ENCODE peak calls at places on chromosomes 16 and 17, in nine cellular contexts. R is A549, L is body of pancreas, H is adrenal gland, N is esophagus squamous epithelium, V is breast epithelium, F is GM12891, O is K562, K is Peyer's patch. M is an unnamed sample.
A peak's percentile ranks its signal among the peaks of the same experiment; 100 is the strongest.

GRCh38 chr17:57638284-57638683 is 106.8 kb downstream of the CCDC182 start:
- DNase-seq in O (no peak), L (no peak), F (no peak), K (no peak), R (no peak), H (no peak), V (no peak), N (no peak), M (no peak)

GRCh38 chr17:73613271-73613941 is 30.8 kb downstream of the SDK2 start:
- DNase-seq in V (no peak), K (no peak), H (no peak), L (no peak), R (no peak), N (no peak), O (no peak), F (no peak), M (no peak)

GRCh38 chr16:82432261-82432660 is 194.5 kb upstream of the CDH13 start:
- DNase-seq in V (no peak), L (no peak), K (no peak), O (no peak), F (no peak), R (no peak), H (peak; percentile 53), N (no peak), M (no peak)

GRCh38 chr16:87132361-87133014 is 184.7 kb downstream of the C16orf95 start:
- DNase-seq in K (no peak), O (no peak), H (no peak), L (no peak), N (no peak), V (no peak), F (no peak), R (no peak), M (no peak)

GRCh38 chr16:84396537-84397008 is 28.2 kb downstream of the ATP2C2 start:
- DNase-seq in K (no peak), L (no peak), H (no peak), O (no peak), V (no peak), N (no peak), F (no peak), R (peak; percentile 77), M (no peak)

GRCh38 chr17:4717791-4718190 is 7.4 kb downstream of the ARRB2 start:
- DNase-seq in V (no peak), L (no peak), F (no peak), R (no peak), N (no peak), H (no peak), O (no peak), K (no peak), M (no peak)

GRCh38 chr17:72365857-72366415 is 245.1 kb downstream of the SOX9 start:
- DNase-seq in R (no peak), O (no peak), K (no peak), H (no peak), N (no peak), L (no peak), V (no peak), F (no peak), M (no peak)

GRCh38 chr16:23026777-23027362 is 122.4 kb downstream of the USP31 start:
- DNase-seq in F (no peak), O (no peak), R (no peak), L (no peak), N (no peak), H (no peak), K (no peak), V (no peak), M (peak; percentile 8)

GRCh38 chr16:89720520-89720858 is 209 bp downstream of the VPS9D1 start:
- DNase-seq in V (no peak), N (no peak), O (peak; percentile 61), L (peak; percentile 67), F (no peak), K (no peak), R (no peak), H (peak; percentile 82), M (no peak)

GRCh38 chr17:35918665-35919064 is 11.9 kb downstream of the RDM1 start:
- DNase-seq in F (no peak), K (no peak), O (no peak), R (no peak), V (no peak), L (no peak), H (no peak), N (no peak), M (no peak)

GRCh38 chr17:20010099-20010863 is 1.1 kb downstream of the SPECC1 start:
- DNase-seq in V (no peak), K (no peak), H (peak; percentile 72), N (no peak), O (peak; percentile 24), L (peak; percentile 66), F (no peak), R (peak; percentile 65), M (peak; percentile 95)

GRCh38 chr16:75195811-75196790 is 10.9 kb downstream of the CTRB2 start:
- DNase-seq in N (no peak), F (no peak), H (peak; percentile 39), R (no peak), L (no peak), V (no peak), O (no peak), K (no peak), M (no peak)

GRCh38 chr16:813204-813915 is 12.8 kb upstream of the GNG13 start:
- DNase-seq in H (no peak), L (peak; percentile 48), V (no peak), F (peak; percentile 66), R (peak; percentile 63), O (peak; percentile 84), K (peak; percentile 32), N (no peak), M (peak; percentile 32)

GRCh38 chr17:31678431-31678830 is 180.6 kb downstream of the COPRS start:
- DNase-seq in K (no peak), H (peak; percentile 59), V (no peak), R (no peak), L (no peak), F (no peak), N (no peak), O (no peak), M (no peak)

GRCh38 chr17:77373298-77374169 is 232.8 kb downstream of the SEC14L1 start:
- DNase-seq in N (no peak), H (peak; percentile 78), V (no peak), F (no peak), R (no peak), O (no peak), L (peak; percentile 45), K (peak; percentile 51), M (peak; percentile 39)

GRCh38 chr17:19645608-19646250 is 2.8 kb upstream of the ALDH3A2 start:
- DNase-seq in R (peak; percentile 40), K (peak; percentile 30), H (peak; percentile 79), O (peak; percentile 36), N (no peak), F (peak; percentile 30), V (no peak), L (peak; percentile 25), M (peak; percentile 59)

GRCh38 chr17:70317416-70317815 is 148.1 kb downstream of the KCNJ2 start:
- DNase-seq in L (no peak), R (no peak), N (no peak), H (no peak), V (no peak), O (no peak), F (no peak), K (no peak), M (no peak)

GRCh38 chr16:81937305-81938038 is 73.8 kb downstream of the SDR42E1 start:
- DNase-seq in K (no peak), O (no peak), L (no peak), R (no peak), V (no peak), N (no peak), F (no peak), H (no peak), M (no peak)

GRCh38 chr16:63714876-63715275 is 1407.0 kb downstream of the CDH11 start:
- DNase-seq in R (no peak), H (no peak), V (no peak), F (no peak), L (no peak), K (no peak), N (no peak), O (no peak), M (no peak)

GRCh38 chr16:47136101-47136820 is 7.5 kb downstream of the NETO2 start:
- DNase-seq in F (no peak), O (no peak), R (no peak), V (no peak), L (no peak), H (no peak), K (no peak), N (no peak), M (no peak)

GRCh38 chr17:40031706-40032105 is 16.5 kb downstream of the CSF3 start:
- DNase-seq in O (peak; percentile 4), F (no peak), R (no peak), K (no peak), H (no peak), L (peak; percentile 63), N (no peak), V (no peak), M (no peak)
- TF ChIP-seq POLR2A in O (no peak), F (no peak), R (no peak), K (no peak), H (no peak), L (no peak), N (no peak), V (no peak), M (no peak)

DNA sequence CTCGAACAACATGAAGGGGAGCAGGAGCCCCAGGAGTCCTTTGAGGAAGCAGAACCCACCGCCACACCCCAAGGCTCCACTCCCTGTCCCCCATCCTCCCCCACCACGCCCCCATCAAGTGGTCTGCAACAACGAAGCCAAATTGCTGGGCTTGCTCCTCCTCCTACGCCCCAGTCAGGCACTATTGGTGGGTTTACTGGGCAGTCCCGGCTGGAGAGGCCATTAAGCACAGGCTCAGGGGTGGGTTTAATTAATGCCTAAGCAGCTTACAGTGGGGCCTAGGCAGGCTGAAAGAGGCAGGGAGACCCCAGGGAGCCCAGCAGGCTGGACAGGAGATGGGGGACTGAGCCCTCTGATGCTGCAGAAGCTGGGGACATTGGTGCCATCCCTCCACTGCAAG is 5.1 kb downstream of the MPP2 start:
- DNase-seq in F (no peak), H (no peak), L (no peak), O (no peak), R (no peak), V (no peak), N (no peak), K (no peak), M (no peak)
- TF ChIP-seq POLR2A in F (no peak), H (no peak), L (no peak), O (no peak), R (no peak), V (no peak), N (no peak), K (no peak), M (no peak)

GRCh38 chr16:67023689-67024088 is 5.3 kb upstream of the CBFB start:
- DNase-seq in O (no peak), V (no peak), F (no peak), H (no peak), R (no peak), K (no peak), L (no peak), N (no peak), M (no peak)
- TF ChIP-seq POLR2A in O (no peak), V (no peak), F (no peak), H (no peak), R (no peak), K (no peak), L (no peak), N (no peak), M (no peak)

DNA sequence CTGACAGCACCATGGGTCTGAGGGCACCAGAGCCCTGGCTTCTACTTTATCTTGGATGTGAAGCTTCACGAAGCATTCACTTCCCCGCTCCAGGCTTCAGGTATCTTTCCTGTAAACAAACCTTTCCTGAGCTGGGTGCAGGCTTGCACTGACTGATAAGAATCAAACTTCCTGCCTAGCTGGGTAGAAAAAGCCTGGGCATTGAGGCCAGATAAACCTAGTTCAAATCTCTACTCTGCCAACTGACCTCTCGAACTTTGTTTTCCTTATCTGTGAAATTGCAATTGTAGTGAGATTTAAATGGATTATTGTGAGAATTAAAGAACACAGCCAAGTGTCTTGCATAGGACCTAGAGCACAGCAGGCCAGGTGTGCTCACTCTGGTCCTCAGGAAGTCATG is 2.9 kb upstream of the TMEM208 start:
- DNase-seq in L (no peak), H (no peak), V (no peak), K (no peak), R (no peak), O (no peak), F (no peak), N (no peak), M (no peak)
- TF ChIP-seq POLR2A in L (no peak), H (no peak), V (no peak), K (no peak), R (no peak), O (no peak), F (no peak), N (no peak), M (no peak)

M was measured in erythroblast.